ENCODE peak calls at places on chromosomes 6 and 20, in six cellular contexts. U is globus pallidus; W is activated CD4-positive, alpha-beta T cell treated with anti-CD3 and anti-CD28 coated beads for 48 hours; C is naive B cell; P is stimulated activated CD8-positive, alpha-beta memory T cell treated with anti-CD3 and anti-CD28 coated beads, Interleukin-15, amount 100 ng/mL, for 4 hours; G is T-helper 2 cell. H is an unnamed sample.

GRCh38 chr6:153804755-153805330 is 234.2 kb upstream of the OPRM1 start:
- DNase-seq in C (no peak), W (no peak), G (no peak), P (no peak), U (no peak), H (no peak)

GRCh38 chr6:41032830-41033229 is 6.2 kb downstream of the UNC5CL start:
- DNase-seq in P (no peak), G (no peak), U (no peak), W (no peak), C (no peak), H (no peak)

GRCh38 chr6:163337958-163338357 is 76.6 kb upstream of the QKI start:
- DNase-seq in P (no peak), C (no peak), U (no peak), W (no peak), G (no peak), H (no peak)

GRCh38 chr20:40511478-40511877 is 177.6 kb downstream of the MAFB start:
- DNase-seq in U (no peak), W (no peak), C (no peak), G (no peak), P (no peak), H (no peak)

GRCh38 chr20:62506791-62507190 is 31.0 kb upstream of the GATA5 start:
- DNase-seq in U (no peak), C (no peak), W (no peak), P (no peak), G (no peak), H (no peak)

GRCh38 chr6:74343804-74344203 is 647.8 kb downstream of the CD109 start:
- DNase-seq in U (no peak), C (no peak), W (no peak), P (no peak), G (no peak), H (no peak)

GRCh38 chr6:96520851-96521115 is 823 bp upstream of the UFL1 start:
- DNase-seq in P (no peak), W (no peak), U (no peak), C (no peak), G (no peak), H (no peak)

GRCh38 chr6:17905611-17906592 is 81.5 kb downstream of the KIF13A start:
- DNase-seq in W (no peak), P (no peak), G (no peak), C (no peak), U (no peak), H (no peak)

GRCh38 chr20:51628533-51629398 is 86.2 kb upstream of the NFATC2 start:
- DNase-seq in W (peak; percentile 39), C (no peak), P (no peak), U (no peak), G (no peak), H (no peak)

GRCh38 chr6:43825187-43826115 is 55.4 kb downstream of the VEGFA start:
- DNase-seq in G (no peak), W (no peak), C (no peak), P (no peak), U (no peak), H (no peak)

GRCh38 chr6:41189968-41190367 is 11.0 kb downstream of the TREML2 start:
- DNase-seq in C (no peak), U (no peak), W (no peak), P (no peak), G (no peak), H (no peak)

GRCh38 chr6:105428342-105428957 is 25.6 kb upstream of the PREP start:
- DNase-seq in U (peak; percentile 9), W (no peak), G (no peak), C (no peak), P (no peak), H (no peak)

GRCh38 chr20:23187759-23188158 is 101.6 kb upstream of the CD93 start:
- DNase-seq in W (no peak), P (no peak), U (no peak), G (no peak), C (no peak), H (no peak)

GRCh38 chr6:125188037-125188436 is 34.5 kb downstream of the TPD52L1 start:
- DNase-seq in P (no peak), C (no peak), G (no peak), W (no peak), U (no peak), H (no peak)

GRCh38 chr20:63094767-63095499 is 88.2 kb upstream of the BHLHE23 start:
- DNase-seq in U (no peak), C (no peak), G (no peak), W (no peak), P (no peak), H (no peak)

GRCh38 chr6:3422457-3422816 is 34.4 kb downstream of the SLC22A23 start:
- DNase-seq in P (no peak), C (no peak), W (no peak), G (no peak), U (peak; percentile 59), H (no peak)

GRCh38 chr6:52839124-52840055 is 1.2 kb downstream of the GSTA5 start:
- DNase-seq in G (peak; percentile 16), W (peak; percentile 50), P (peak; percentile 7), C (peak; percentile 22), U (peak; percentile 33), H (peak; percentile 25)

H was measured in effector CD4-positive, alpha-beta T cell.